ENCODE peak calls at places on chromosomes 13 and 19, in six cellular contexts. V is AG04450; J is activated CD4-positive, CD25-positive, alpha-beta regulatory T cell; W is activated CD4-positive, alpha-beta T cell treated with anti-CD3 and anti-CD28 coated beads for 24 hours; G is ovary; T is NCI-H774. F is an unnamed sample.

GRCh38 chr19:6616011-6616410 is 25.1 kb upstream of the CD70 start:
- DNase-seq in V (no peak), J (no peak), W (no peak), G (no peak), T (no peak), F (no peak)

GRCh38 chr13:111210488-111210887 is 95.4 kb downstream of the ARHGEF7 start:
- DNase-seq in V (peak), J (no peak), W (no peak), G (no peak), T (no peak), F (no peak)

GRCh38 chr13:59259416-59260000 is 904.2 kb downstream of the DIAPH3 start:
- DNase-seq in V (no peak), J (no peak), W (no peak), G (no peak), T (no peak), F (no peak)

GRCh38 chr13:41056996-41057711 is 4.2 kb upstream of the WBP4 start:
- DNase-seq in V (no peak), J (no peak), W (no peak), G (no peak), T (no peak), F (no peak)

GRCh38 chr19:47735131-47735530 is 10.2 kb upstream of the NOP53 start:
- DNase-seq in V (no peak), J (no peak), W (no peak), G (no peak), T (no peak), F (no peak)

GRCh38 chr19:33139165-33139564 is 7.3 kb downstream of the WDR88 start:
- DNase-seq in V (no peak), J (no peak), W (no peak), G (no peak), T (no peak), F (no peak)

GRCh38 chr19:11067356-11068113 is 21.7 kb upstream of the LDLR start:
- DNase-seq in V (no peak), J (no peak), W (no peak), G (no peak), T (no peak), F (no peak)

GRCh38 chr19:32811151-32811550 is 58.4 kb downstream of the SLC7A9 start:
- DNase-seq in V (no peak), J (no peak), W (no peak), G (no peak), T (no peak), F (no peak)

GRCh38 chr19:48945415-48945814 is 9.3 kb upstream of the BAX start:
- DNase-seq in V (no peak), J (no peak), W (no peak), G (no peak), T (no peak), F (no peak)

GRCh38 chr13:113113846-113114271 is 8.3 kb downstream of the F7 start:
- DNase-seq in V (no peak), J (no peak), W (no peak), G (no peak), T (no peak), F (peak)

GRCh38 chr19:34124828-34125227 is 47.5 kb upstream of the LSM14A start:
- DNase-seq in V (no peak), J (no peak), W (no peak), G (no peak), T (no peak), F (no peak)

GRCh38 chr13:38814331-38814730 is 127.5 kb downstream of the FREM2 start:
- DNase-seq in V (no peak), J (no peak), W (no peak), G (no peak), T (no peak), F (no peak)

GRCh38 chr19:51258165-51258564 is 7.3 kb downstream of the SIGLECL1 start:
- DNase-seq in V (no peak), J (no peak), W (no peak), G (no peak), T (no peak), F (no peak)

GRCh38 chr13:76783798-76784197 is 102.4 kb downstream of the KCTD12 start:
- DNase-seq in V (no peak), J (no peak), W (no peak), G (no peak), T (peak), F (no peak)

GRCh38 chr13:113862766-113863510 is 938 bp downstream of the GAS6 start:
- DNase-seq in V (no peak), J (no peak), W (no peak), G (peak), T (no peak), F (no peak)

GRCh38 chr19:33339750-33340029 is 33.8 kb upstream of the CEBPG start:
- DNase-seq in V (no peak), J (no peak), W (no peak), G (no peak), T (no peak), F (no peak)